ENCODE peak calls at places on chromosomes 6 and 20, in eight cellular contexts. N is stimulated activated effector memory CD8-positive, alpha-beta T cell treated with anti-CD3 and anti-CD28 coated beads, Interleukin-12 subunit alpha, Interleukin-12 subunit beta, amount 100 ng/mL, for 72 hours; W is SIG-M5; A is left cardiac atrium; C is upper lobe of right lung; P is stimulated activated CD4-positive, alpha-beta T cell treated with anti-CD3 and anti-CD28 coated beads, Interleukin-2, amount 100 ng/mL, for 24 hours; M is right atrium auricular region; D is nephron progenitor cell. H is an unnamed sample.

GRCh38 chr6:169190970-169191369 is 62.7 kb downstream of the THBS2 start:
- DNase-seq in N (no peak), W (no peak), A (no peak), C (no peak), P (no peak), M (no peak), D (no peak), H (no peak)

GRCh38 chr20:51732454-51732791 is 35.8 kb downstream of the ATP9A start:
- DNase-seq in N (no peak), W (no peak), A (no peak), C (no peak), P (no peak), M (peak), D (no peak), H (no peak)

GRCh38 chr6:29847871-29848630 is 20.4 kb downstream of the HLA-G start:
- DNase-seq in N (peak), W (no peak), A (peak), C (peak), P (peak), M (peak), D (peak), H (peak)

GRCh38 chr20:19022118-19022575 is 190.3 kb upstream of the SLC24A3 start:
- DNase-seq in N (no peak), W (no peak), A (no peak), C (no peak), P (no peak), M (peak), D (no peak), H (no peak)

GRCh38 chr20:610130-611046 is at the start of gene TCF15:
- DNase-seq in N (no peak), W (no peak), A (peak), C (peak), P (no peak), M (no peak), D (peak), H (no peak)

GRCh38 chr20:40654876-40655275 is 34.2 kb downstream of the MAFB start:
- DNase-seq in N (no peak), W (no peak), A (peak), C (no peak), P (no peak), M (peak), D (no peak), H (no peak)

GRCh38 chr20:36852187-36852586 is 23.8 kb upstream of the TLDC2 start:
- DNase-seq in N (no peak), W (no peak), A (no peak), C (no peak), P (no peak), M (no peak), D (no peak), H (no peak)

GRCh38 chr20:4029505-4030467 is 14.4 kb upstream of the RNF24 start:
- DNase-seq in N (no peak), W (no peak), A (no peak), C (no peak), P (no peak), M (no peak), D (no peak), H (no peak)

GRCh38 chr20:44033873-44034272 is 119.2 kb downstream of the TOX2 start:
- DNase-seq in N (no peak), W (no peak), A (no peak), C (no peak), P (peak), M (peak), D (no peak), H (no peak)

GRCh38 chr6:10404799-10405524 is 9.9 kb downstream of the TFAP2A start:
- DNase-seq in N (peak), W (no peak), A (peak), C (peak), P (no peak), M (peak), D (no peak), H (no peak)

GRCh38 chr20:62590301-62591121 is 51.8 kb upstream of the SLCO4A1 start:
- DNase-seq in N (no peak), W (no peak), A (peak), C (no peak), P (no peak), M (no peak), D (no peak), H (no peak)

GRCh38 chr6:57221936-57222683 is at the start of gene RAB23:
- DNase-seq in N (peak), W (no peak), A (peak), C (peak), P (peak), M (peak), D (peak), H (peak)

GRCh38 chr6:36169023-36170007 is 27.2 kb upstream of the BRPF3 start:
- DNase-seq in N (no peak), W (no peak), A (no peak), C (no peak), P (no peak), M (no peak), D (no peak), H (no peak)

GRCh38 chr6:52286798-52287432 is 2.4 kb upstream of the MCM3 start:
- DNase-seq in N (peak), W (no peak), A (peak), C (peak), P (peak), M (no peak), D (peak), H (peak)

GRCh38 chr20:24049081-24049480 is 60.5 kb upstream of the GGTLC1 start:
- DNase-seq in N (no peak), W (no peak), A (no peak), C (no peak), P (no peak), M (no peak), D (no peak), H (no peak)

GRCh38 chr20:4076033-4076432 is 60.7 kb upstream of the RNF24 start:
- DNase-seq in N (no peak), W (no peak), A (no peak), C (no peak), P (no peak), M (no peak), D (no peak), H (no peak)

GRCh38 chr20:34254979-34255378 is 13.8 kb downstream of the ASIP start:
- DNase-seq in N (no peak), W (no peak), A (no peak), C (no peak), P (no peak), M (no peak), D (no peak), H (peak)

GRCh38 chr6:161186173-161186769 is 87.6 kb downstream of the AGPAT4 start:
- DNase-seq in N (no peak), W (no peak), A (no peak), C (peak), P (no peak), M (no peak), D (no peak), H (no peak)

GRCh38 chr6:150297327-150298028 is 71.3 kb upstream of the IYD start:
- DNase-seq in N (no peak), W (no peak), A (no peak), C (no peak), P (no peak), M (no peak), D (no peak), H (no peak)

GRCh38 chr6:170049641-170050491 is 241.0 kb downstream of the DLL1 start:
- DNase-seq in N (no peak), W (no peak), A (peak), C (peak), P (no peak), M (peak), D (no peak), H (no peak)

GRCh38 chr6:53500095-53500494 is 44.8 kb downstream of the GCLC start:
- DNase-seq in N (no peak), W (no peak), A (no peak), C (no peak), P (no peak), M (no peak), D (no peak), H (no peak)

GRCh38 chr6:167676000-167676665 is 150.6 kb upstream of the AFDN start:
- DNase-seq in N (no peak), W (no peak), A (peak), C (peak), P (no peak), M (no peak), D (no peak), H (peak)